ENCODE peak calls at places on chromosomes 4 and X, in seven cellular contexts. B, F, L, M, T, P and K are unnamed samples.

GRCh38 chr4:153472122-153473037 is 6.2 kb downstream of the TMEM131L start:
- DNase-seq in L (no peak), P (no peak), B (no peak), M (no peak), T (peak; percentile 63), F (no peak), K (no peak)

GRCh38 chr4:93174598-93174997 is 654.0 kb upstream of the ATOH1 start:
- DNase-seq in P (no peak), M (no peak), L (no peak), B (no peak), F (no peak), T (no peak), K (no peak)

GRCh38 chrX:152072236-152072635 is 66.1 kb downstream of the MAGEA10 start:
- DNase-seq in M (no peak), F (no peak), B (peak; percentile 90), P (no peak), L (peak; percentile 96), T (no peak), K (no peak)

GRCh38 chr4:85681194-85681803 is 206.3 kb downstream of the ARHGAP24 start:
- DNase-seq in T (no peak), L (peak; percentile 91), F (no peak), B (peak; percentile 98), P (no peak), M (no peak), K (peak; percentile 85)

GRCh38 chr4:183960912-183961569 is 55.9 kb downstream of the STOX2 start:
- DNase-seq in B (no peak), M (no peak), P (no peak), F (no peak), L (peak; percentile 5), T (no peak), K (no peak)

GRCh38 chr4:3413217-3413671 is 28.5 kb upstream of the HGFAC start:
- DNase-seq in P (no peak), L (no peak), B (no peak), M (no peak), T (no peak), F (no peak), K (no peak)

GRCh38 chrX:40182095-40182494 is 84.3 kb upstream of the BCOR start:
- DNase-seq in B (no peak), T (no peak), M (no peak), P (no peak), F (no peak), L (no peak), K (no peak)

GRCh38 chrX:14899607-14900006 is 26.4 kb downstream of the MOSPD2 start:
- DNase-seq in T (no peak), B (peak; percentile 63), L (peak; percentile 88), P (no peak), F (no peak), M (no peak), K (no peak)

GRCh38 chr4:52317981-52318380 is 266.9 kb downstream of the SPATA18 start:
- DNase-seq in P (no peak), B (no peak), T (no peak), F (no peak), M (no peak), L (no peak), K (no peak)

GRCh38 chr4:108635070-108635655 is 14.8 kb downstream of the RPL34 start:
- DNase-seq in P (no peak), M (no peak), L (no peak), B (no peak), F (no peak), T (no peak), K (no peak)

GRCh38 chr4:142402925-142403324 is 443.2 kb downstream of the INPP4B start:
- DNase-seq in F (no peak), P (no peak), M (no peak), B (peak; percentile 39), L (peak; percentile 75), T (no peak), K (no peak)

GRCh38 chr4:176897226-176897625 is 104.5 kb upstream of the VEGFC start:
- DNase-seq in B (no peak), P (no peak), F (no peak), T (no peak), M (no peak), L (no peak), K (no peak)